ENCODE peak calls at places on chromosomes 12 and 14, in four cellular contexts. One of them, this sample, is unnamed.

GRCh38 chr12:42946776-42947435 is 357.4 kb upstream of the PRICKLE1 start:
- DNase-seq in neural crest cell: no peak
- DNase-seq in astrocyte of the spinal cord: no peak
- DNase-seq in DND-41: no peak
- DNase-seq in this sample: no peak

GRCh38 chr12:57892232-57892987 is 45.9 kb upstream of the CTDSP2 start:
- DNase-seq in neural crest cell: no peak
- DNase-seq in astrocyte of the spinal cord: no peak
- DNase-seq in DND-41: no peak
- DNase-seq in this sample: no peak

GRCh38 chr14:34027130-34027989 is 76.5 kb upstream of the EGLN3 start:
- DNase-seq in neural crest cell: no peak
- DNase-seq in astrocyte of the spinal cord: no peak
- DNase-seq in DND-41: no peak
- DNase-seq in this sample: no peak

GRCh38 chr12:81963651-81964050 is 204.5 kb upstream of the PPFIA2 start:
- DNase-seq in neural crest cell: no peak
- DNase-seq in astrocyte of the spinal cord: no peak
- DNase-seq in DND-41: no peak
- DNase-seq in this sample: no peak

GRCh38 chr12:50241178-50241577 is 42.1 kb downstream of the LIMA1 start:
- DNase-seq in neural crest cell: no peak
- DNase-seq in astrocyte of the spinal cord: peak; percentile 32
- DNase-seq in DND-41: no peak
- DNase-seq in this sample: no peak

GRCh38 chr14:32608880-32609279 is 279.8 kb downstream of the AKAP6 start:
- DNase-seq in neural crest cell: no peak
- DNase-seq in astrocyte of the spinal cord: peak; percentile 73
- DNase-seq in DND-41: no peak
- DNase-seq in this sample: no peak

GRCh38 chr12:4579305-4580097 is 17.5 kb downstream of the DYRK4 start:
- DNase-seq in neural crest cell: no peak
- DNase-seq in astrocyte of the spinal cord: no peak
- DNase-seq in DND-41: no peak
- DNase-seq in this sample: no peak

GRCh38 chr12:76368230-76368629 is 20.0 kb upstream of the BBS10 start:
- DNase-seq in neural crest cell: no peak
- DNase-seq in astrocyte of the spinal cord: no peak
- DNase-seq in DND-41: no peak
- DNase-seq in this sample: no peak

GRCh38 chr12:18849080-18849479 is 111.2 kb downstream of the CAPZA3 start:
- DNase-seq in neural crest cell: no peak
- DNase-seq in astrocyte of the spinal cord: peak; percentile 92
- DNase-seq in DND-41: no peak
- DNase-seq in this sample: no peak

GRCh38 chr14:88168498-88169165 is 154.4 kb downstream of the KCNK10 start:
- DNase-seq in neural crest cell: peak; percentile 9
- DNase-seq in astrocyte of the spinal cord: peak; percentile 15
- DNase-seq in DND-41: peak; percentile 65
- DNase-seq in this sample: peak; percentile 35

This sample was measured in Jurkat, Clone E6-1.